ENCODE peak calls at places on chromosomes 12 and 14, in eight cellular contexts. One of them, this sample, is unnamed.

GRCh38 chr12:101891462-101891971 is 14.1 kb downstream of the DRAM1 start:
- DNase-seq in T1000: no peak
- DNase-seq in esophagus squamous epithelium: no peak
- DNase-seq in kidney tubule cell: peak; percentile 72
- DNase-seq in activated CD8-positive, alpha-beta memory T cell treated with anti-CD3 and anti-CD28 coated beads, Interleukin-2, amount 50 U/mL, for 4 hours: no peak
- DNase-seq in Panc1: no peak
- DNase-seq in NCI-H1105 treated with DMSO at 0.1 percent for 48 hours: no peak
- DNase-seq in GM13976: peak; percentile 30
- DNase-seq in this sample: no peak

GRCh38 chr12:49264466-49264872 is 413 bp upstream of the TUBA1C start:
- DNase-seq in kidney tubule cell: no peak
- DNase-seq in activated CD8-positive, alpha-beta memory T cell treated with anti-CD3 and anti-CD28 coated beads, Interleukin-2, amount 50 U/mL, for 4 hours: peak; percentile 48
- DNase-seq in esophagus squamous epithelium: no peak
- DNase-seq in GM13976: peak; percentile 78
- DNase-seq in T1000: no peak
- DNase-seq in NCI-H1105 treated with DMSO at 0.1 percent for 48 hours: peak; percentile 57
- DNase-seq in Panc1: no peak
- DNase-seq in this sample: no peak

GRCh38 chr12:92437452-92437851 is 265.3 kb upstream of the PLEKHG7 start:
- DNase-seq in kidney tubule cell: no peak
- DNase-seq in activated CD8-positive, alpha-beta memory T cell treated with anti-CD3 and anti-CD28 coated beads, Interleukin-2, amount 50 U/mL, for 4 hours: no peak
- DNase-seq in NCI-H1105 treated with DMSO at 0.1 percent for 48 hours: no peak
- DNase-seq in GM13976: no peak
- DNase-seq in T1000: no peak
- DNase-seq in esophagus squamous epithelium: no peak
- DNase-seq in Panc1: no peak
- DNase-seq in this sample: no peak

GRCh38 chr12:31021809-31022492 is 51.7 kb upstream of the DDX11 start:
- DNase-seq in esophagus squamous epithelium: no peak
- DNase-seq in T1000: no peak
- DNase-seq in GM13976: no peak
- DNase-seq in Panc1: peak; percentile 18
- DNase-seq in activated CD8-positive, alpha-beta memory T cell treated with anti-CD3 and anti-CD28 coated beads, Interleukin-2, amount 50 U/mL, for 4 hours: no peak
- DNase-seq in kidney tubule cell: no peak
- DNase-seq in NCI-H1105 treated with DMSO at 0.1 percent for 48 hours: no peak
- DNase-seq in this sample: no peak

GRCh38 chr12:52032431-52032796 is 18.8 kb upstream of the NR4A1 start:
- DNase-seq in esophagus squamous epithelium: no peak
- DNase-seq in Panc1: no peak
- DNase-seq in kidney tubule cell: peak; percentile 30
- DNase-seq in activated CD8-positive, alpha-beta memory T cell treated with anti-CD3 and anti-CD28 coated beads, Interleukin-2, amount 50 U/mL, for 4 hours: no peak
- DNase-seq in NCI-H1105 treated with DMSO at 0.1 percent for 48 hours: peak; percentile 13
- DNase-seq in T1000: peak; percentile 98
- DNase-seq in GM13976: no peak
- DNase-seq in this sample: no peak

GRCh38 chr12:118103231-118103600 is 595 bp downstream of the VSIG10 start:
- DNase-seq in T1000: no peak
- DNase-seq in kidney tubule cell: peak; percentile 36
- DNase-seq in NCI-H1105 treated with DMSO at 0.1 percent for 48 hours: peak; percentile 60
- DNase-seq in GM13976: peak; percentile 49
- DNase-seq in Panc1: no peak
- DNase-seq in activated CD8-positive, alpha-beta memory T cell treated with anti-CD3 and anti-CD28 coated beads, Interleukin-2, amount 50 U/mL, for 4 hours: no peak
- DNase-seq in esophagus squamous epithelium: no peak
- DNase-seq in this sample: no peak

GRCh38 chr12:87667378-87667777 is 361.8 kb downstream of the C12orf50 start:
- DNase-seq in Panc1: no peak
- DNase-seq in NCI-H1105 treated with DMSO at 0.1 percent for 48 hours: no peak
- DNase-seq in esophagus squamous epithelium: no peak
- DNase-seq in GM13976: no peak
- DNase-seq in T1000: no peak
- DNase-seq in kidney tubule cell: peak; percentile 55
- DNase-seq in activated CD8-positive, alpha-beta memory T cell treated with anti-CD3 and anti-CD28 coated beads, Interleukin-2, amount 50 U/mL, for 4 hours: no peak
- DNase-seq in this sample: no peak

GRCh38 chr14:64095620-64096019 is 198.6 kb downstream of the ESR2 start:
- DNase-seq in Panc1: no peak
- DNase-seq in esophagus squamous epithelium: no peak
- DNase-seq in NCI-H1105 treated with DMSO at 0.1 percent for 48 hours: no peak
- DNase-seq in activated CD8-positive, alpha-beta memory T cell treated with anti-CD3 and anti-CD28 coated beads, Interleukin-2, amount 50 U/mL, for 4 hours: no peak
- DNase-seq in GM13976: no peak
- DNase-seq in kidney tubule cell: no peak
- DNase-seq in T1000: no peak
- DNase-seq in this sample: no peak

GRCh38 chr12:116354534-116354933 is 77.0 kb upstream of the MED13L start:
- DNase-seq in activated CD8-positive, alpha-beta memory T cell treated with anti-CD3 and anti-CD28 coated beads, Interleukin-2, amount 50 U/mL, for 4 hours: no peak
- DNase-seq in Panc1: no peak
- DNase-seq in NCI-H1105 treated with DMSO at 0.1 percent for 48 hours: no peak
- DNase-seq in esophagus squamous epithelium: no peak
- DNase-seq in kidney tubule cell: peak; percentile 35
- DNase-seq in GM13976: no peak
- DNase-seq in T1000: no peak
- DNase-seq in this sample: no peak

GRCh38 chr12:123139926-123140674 is 10.8 kb downstream of the PITPNM2 start:
- DNase-seq in esophagus squamous epithelium: no peak
- DNase-seq in kidney tubule cell: peak; percentile 90
- DNase-seq in T1000: no peak
- DNase-seq in Panc1: no peak
- DNase-seq in NCI-H1105 treated with DMSO at 0.1 percent for 48 hours: no peak
- DNase-seq in GM13976: no peak
- DNase-seq in activated CD8-positive, alpha-beta memory T cell treated with anti-CD3 and anti-CD28 coated beads, Interleukin-2, amount 50 U/mL, for 4 hours: no peak
- DNase-seq in this sample: no peak

This sample was measured in RWPE2.